ENCODE peak calls at places on chromosome 1, in seven cellular contexts. J is IMR-90, L is adrenal gland, B is right lobe of liver, Y is heart left ventricle, Z is uterus, F is tibial nerve. Q is an unnamed sample.

GRCh38 chr1:185670187-185670627 is 64.0 kb upstream of the HMCN1 start:
- DNase-seq in J (peak), F (peak), B (no peak), Z (no peak), Y (peak), L (peak), Q (no peak)

GRCh38 chr1:36708587-36708986 is 225.9 kb upstream of the CSF3R start:
- DNase-seq in B (no peak), L (no peak), Z (no peak), J (no peak), Y (no peak), F (no peak), Q (no peak)

GRCh38 chr1:158520021-158520420 is 34.2 kb downstream of the OR6Y1 start:
- DNase-seq in B (no peak), Y (no peak), F (no peak), L (no peak), J (no peak), Z (no peak), Q (no peak)

GRCh38 chr1:5430136-5430535 is 562.1 kb downstream of the NPHP4 start:
- DNase-seq in B (no peak), L (no peak), J (no peak), Y (no peak), F (no peak), Z (no peak), Q (no peak)

GRCh38 chr1:244349103-244349531 is 102.6 kb downstream of the ADSS2 start:
- DNase-seq in Z (peak), Y (no peak), B (no peak), F (no peak), L (peak), J (peak), Q (no peak)

GRCh38 chr1:56541408-56541807 is 38.0 kb downstream of the PLPP3 start:
- DNase-seq in Y (no peak), J (no peak), L (no peak), Z (no peak), B (no peak), F (no peak), Q (no peak)

GRCh38 chr1:112114540-112114939 is 125.1 kb upstream of the KCND3 start:
- DNase-seq in B (no peak), Y (no peak), L (no peak), J (no peak), Z (no peak), F (no peak), Q (no peak)

GRCh38 chr1:173870252-173871075 is 2.3 kb downstream of the ZBTB37 start:
- DNase-seq in J (no peak), Y (no peak), L (peak), F (no peak), B (no peak), Z (no peak), Q (no peak)

GRCh38 chr1:196897158-196897828 is 9.4 kb downstream of the CFHR4 start:
- DNase-seq in L (no peak), J (no peak), B (peak), Y (no peak), Z (no peak), F (no peak), Q (no peak)

GRCh38 chr1:151408891-151409290 is 9.5 kb downstream of the PSMB4 start:
- DNase-seq in B (no peak), Y (no peak), F (no peak), Z (no peak), J (peak), L (no peak), Q (no peak)

GRCh38 chr1:7594002-7594713 is 176.9 kb upstream of the VAMP3 start:
- DNase-seq in Z (no peak), B (no peak), L (no peak), Y (no peak), J (no peak), F (no peak), Q (no peak)

GRCh38 chr1:64856564-64856963 is 109.8 kb downstream of the JAK1 start:
- DNase-seq in B (peak), L (no peak), J (peak), F (no peak), Z (peak), Y (no peak), Q (no peak)

GRCh38 chr1:60223370-60223652 is 149.7 kb upstream of the C1orf87 start:
- DNase-seq in Z (no peak), L (no peak), Y (no peak), F (no peak), J (no peak), B (no peak), Q (no peak)

GRCh38 chr1:162882248-162882666 is 21.3 kb upstream of the CCDC190 start:
- DNase-seq in J (no peak), Z (no peak), F (no peak), L (no peak), Y (no peak), B (no peak), Q (no peak)

GRCh38 chr1:116334015-116334547 is 39.0 kb upstream of the ATP1A1 start:
- DNase-seq in B (no peak), J (peak), L (no peak), Y (peak), Z (no peak), F (no peak), Q (no peak)

GRCh38 chr1:74197255-74197654 is 721 bp downstream of the LRRIQ3 start:
- DNase-seq in B (no peak), J (no peak), Z (no peak), L (no peak), Y (no peak), F (no peak), Q (no peak)

GRCh38 chr1:186873687-186874086 is 44.9 kb downstream of the PLA2G4A start:
- DNase-seq in Z (no peak), Y (no peak), L (no peak), F (no peak), J (no peak), B (no peak), Q (no peak)

GRCh38 chr1:201656670-201657032 is 117.7 kb downstream of the NAV1 start:
- DNase-seq in Z (no peak), B (no peak), J (peak), F (no peak), Y (no peak), L (no peak), Q (no peak)

GRCh38 chr1:234571692-234572091 is 38.3 kb downstream of the IRF2BP2 start:
- DNase-seq in Y (no peak), F (no peak), Z (no peak), B (no peak), L (no peak), J (no peak), Q (no peak)

GRCh38 chr1:62685431-62685859 is 2.7 kb downstream of the DOCK7 start:
- DNase-seq in L (no peak), B (no peak), Y (no peak), J (peak), F (no peak), Z (no peak), Q (no peak)

GRCh38 chr1:157580179-157580827 is 17.6 kb downstream of the FCRL4 start:
- DNase-seq in J (peak), F (peak), Z (no peak), Y (no peak), B (no peak), L (peak), Q (no peak)

GRCh38 chr1:225631041-225631663 is 21.8 kb downstream of the ENAH start:
- DNase-seq in J (no peak), L (no peak), F (no peak), Z (no peak), B (no peak), Y (no peak), Q (no peak)

GRCh38 chr1:197998110-197998509 is 80.9 kb downstream of the LHX9 start:
- DNase-seq in Z (no peak), J (no peak), F (no peak), B (no peak), L (no peak), Y (no peak), Q (no peak)

GRCh38 chr1:181479137-181479745 is 4.1 kb upstream of the CACNA1E start:
- DNase-seq in L (peak), Y (peak), F (peak), Z (peak), B (peak), J (peak), Q (no peak)

GRCh38 chr1:213260322-213261075 is 209.5 kb downstream of the RPS6KC1 start:
- DNase-seq in J (no peak), L (no peak), Z (no peak), B (no peak), F (no peak), Y (no peak), Q (no peak)

GRCh38 chr1:228210076-228210651 is 2.3 kb downstream of the OBSCN start:
- DNase-seq in Z (no peak), L (no peak), B (no peak), F (no peak), J (no peak), Y (no peak), Q (no peak)

GRCh38 chr1:189409774-189410173 is 1067.9 kb downstream of the BRINP3 start:
- DNase-seq in L (no peak), Z (no peak), B (no peak), Y (no peak), J (no peak), F (no peak), Q (no peak)

GRCh38 chr1:162822391-162823200 is 32.1 kb downstream of the HSD17B7 start:
- DNase-seq in Y (no peak), Z (no peak), J (no peak), F (no peak), B (peak), L (peak), Q (no peak)

GRCh38 chr1:30795026-30795425 is 37.5 kb upstream of the LAPTM5 start:
- DNase-seq in B (no peak), L (no peak), Y (no peak), F (no peak), J (no peak), Z (no peak), Q (no peak)

GRCh38 chr1:66244429-66244828 is 289.5 kb upstream of the SGIP1 start:
- DNase-seq in Y (no peak), Z (no peak), F (no peak), L (no peak), B (no peak), J (no peak), Q (no peak)

DNA sequence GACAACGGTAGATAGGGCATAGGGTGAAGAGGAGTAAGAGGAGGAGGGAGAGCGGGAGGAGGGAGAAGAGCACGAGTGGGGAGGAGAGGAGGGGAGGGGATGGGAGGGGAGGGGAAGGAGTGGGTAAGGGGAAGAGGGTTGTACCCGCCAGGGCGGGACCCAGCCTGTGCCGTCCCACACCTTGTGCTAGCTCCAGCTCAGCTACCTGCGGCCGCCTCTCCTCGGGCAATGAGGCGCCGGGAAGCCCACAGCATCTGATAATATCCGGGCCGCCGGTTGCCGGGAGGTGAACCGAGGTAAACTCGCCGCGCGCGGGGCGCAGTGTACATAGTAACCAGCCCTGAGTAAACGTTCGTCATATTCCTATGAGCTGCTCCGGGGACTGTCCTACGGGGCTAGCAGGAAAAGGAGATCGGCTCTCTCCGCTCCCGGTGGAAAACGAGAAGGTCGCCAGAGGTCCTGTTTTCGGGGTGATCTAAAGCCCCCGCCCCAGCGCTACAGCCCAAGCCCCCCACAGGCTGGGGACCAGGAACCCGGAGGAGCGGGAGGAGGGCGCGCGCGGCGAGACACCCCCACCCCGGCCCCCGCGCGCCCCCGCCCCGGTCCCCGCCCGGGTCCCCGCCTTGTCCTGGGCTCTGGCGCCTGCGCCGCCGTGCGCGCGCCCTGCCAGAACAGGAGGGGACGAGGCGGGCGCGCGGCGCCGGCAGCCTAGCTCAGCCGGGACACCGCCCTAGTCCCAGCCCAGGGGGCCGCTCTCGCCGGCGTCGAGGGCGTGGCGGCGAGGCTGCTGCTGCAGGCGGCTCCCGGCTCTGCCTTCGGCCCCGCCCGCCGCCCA is at the start of gene RCAN3:
- DNase-seq in J (peak), F (peak), Y (peak), Z (peak), B (peak), L (peak), Q (peak)
- TF ChIP-seq POLR2A in J (peak), F (no peak), Y (no peak), Z (no peak), B (peak), L (no peak), Q (peak)

GRCh38 chr1:45545553-45546310 is 4.9 kb upstream of the AKR1A1 start:
- DNase-seq in F (no peak), J (no peak), L (no peak), Z (no peak), Y (no peak), B (no peak), Q (no peak)

GRCh38 chr1:45542591-45542990 is 8.0 kb upstream of the AKR1A1 start:
- DNase-seq in B (peak), Y (no peak), F (peak), Z (no peak), J (no peak), L (peak), Q (no peak)

GRCh38 chr1:45544530-45544929 is 6.1 kb upstream of the AKR1A1 start:
- DNase-seq in L (no peak), Z (no peak), F (no peak), Y (no peak), B (no peak), J (no peak), Q (no peak)

GRCh38 chr1:45545019-45545493 is 5.6 kb upstream of the AKR1A1 start:
- DNase-seq in Y (no peak), J (no peak), F (no peak), Z (no peak), L (no peak), B (no peak), Q (no peak)

GRCh38 chr1:45543599-45544417 is 6.8 kb upstream of the AKR1A1 start:
- DNase-seq in B (peak), Z (no peak), L (peak), F (peak), Y (peak), J (no peak), Q (peak)
- TF ChIP-seq POLR2A in B (no peak), Z (no peak), L (no peak), F (no peak), Y (no peak), J (no peak), Q (no peak)

GRCh38 chr1:113901171-113901570 is 3.4 kb downstream of the AP4B1 start:
- DNase-seq in F (no peak), B (no peak), Z (no peak), L (no peak), Y (no peak), J (no peak), Q (no peak)

GRCh38 chr1:113904292-113904673 is 316 bp downstream of the AP4B1 start:
- DNase-seq in F (peak), J (no peak), Z (no peak), L (no peak), B (no peak), Y (no peak), Q (no peak)

GRCh38 chr1:113903496-113904291 is 905 bp downstream of the AP4B1 start:
- DNase-seq in F (no peak), L (no peak), J (no peak), Z (no peak), B (no peak), Y (no peak), Q (no peak)

GRCh38 chr1:113905435-113905861 is 322 bp downstream of the DCLRE1B start:
- DNase-seq in J (no peak), F (peak), B (peak), Z (no peak), Y (no peak), L (no peak), Q (no peak)

GRCh38 chr1:113904674-113905434 is at the start of the genes AP4B1 and DCLRE1B:
- DNase-seq in L (peak), J (peak), F (peak), Y (peak), Z (peak), B (peak), Q (peak)
- TF ChIP-seq POLR2A in L (peak), J (peak), F (peak), Y (peak), Z (peak), B (peak), Q (peak)

DNA sequence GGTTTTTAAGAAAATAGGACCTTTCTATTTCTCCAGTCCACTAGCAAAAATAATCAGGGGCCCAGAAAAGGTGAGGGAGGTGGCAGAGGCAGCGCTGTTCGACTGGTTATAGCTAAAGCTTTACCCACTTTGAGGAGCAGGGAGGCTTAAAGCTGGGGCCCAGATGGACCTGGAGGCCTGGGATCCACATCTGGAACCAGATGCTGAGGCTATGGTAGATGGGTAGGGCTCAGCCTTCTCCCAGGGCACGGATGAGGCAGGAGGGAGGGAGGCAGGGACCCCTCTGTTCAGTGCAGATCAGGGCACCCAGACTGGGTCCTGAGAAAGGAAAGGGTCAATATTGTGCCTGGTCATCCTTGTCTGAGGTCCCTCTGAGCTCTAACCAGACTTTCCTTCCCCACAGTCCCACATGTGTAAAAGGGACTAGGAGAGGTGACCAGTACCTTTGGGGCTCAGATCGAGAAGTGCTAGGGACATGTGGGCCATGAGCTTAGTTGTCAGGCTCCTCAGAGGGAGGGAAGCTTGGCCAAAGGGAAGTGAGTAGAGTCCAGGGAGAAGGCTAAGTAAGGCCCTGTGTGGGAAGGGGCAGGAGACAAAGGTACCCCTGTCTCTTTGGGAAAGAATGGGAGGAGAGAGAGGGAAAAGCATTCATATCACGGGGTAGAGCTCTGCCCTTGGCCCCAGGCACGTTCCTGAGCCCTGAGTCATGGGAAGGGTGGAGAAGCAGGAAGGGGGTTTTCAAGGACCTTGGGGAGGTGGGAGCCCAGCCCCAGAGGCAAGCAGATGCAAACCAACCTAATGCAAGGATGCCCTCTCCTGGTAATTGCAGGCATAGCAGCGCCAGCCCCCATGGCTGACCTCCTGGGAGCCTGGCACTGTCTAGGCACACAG is 15.4 kb downstream of the LMNA start:
- DNase-seq in J (peak), F (peak), Z (peak), B (peak), L (peak), Y (peak), Q (no peak)
- TF ChIP-seq POLR2A in J (peak), F (no peak), Z (no peak), B (peak), L (no peak), Y (peak), Q (no peak)

GRCh38 chr1:39026947-39027507 is 877 bp downstream of the NDUFS5 start:
- DNase-seq in Y (no peak), F (no peak), B (no peak), Z (no peak), L (no peak), J (no peak), Q (no peak)

GRCh38 chr1:39023140-39023539 is 3.0 kb upstream of the NDUFS5 start:
- DNase-seq in F (no peak), Y (no peak), Z (no peak), J (no peak), B (no peak), L (no peak), Q (no peak)

GRCh38 chr1:39021431-39021830 is 4.7 kb upstream of the NDUFS5 start:
- DNase-seq in J (no peak), Y (no peak), L (no peak), B (no peak), F (no peak), Z (no peak), Q (no peak)

GRCh38 chr1:39026051-39026946 is at the start of gene NDUFS5:
- DNase-seq in Z (peak), J (peak), L (peak), B (peak), F (peak), Y (peak), Q (peak)
- TF ChIP-seq POLR2A in Z (peak), J (peak), L (peak), B (peak), F (peak), Y (peak), Q (no peak)

GRCh38 chr1:47334765-47335435 is 1.3 kb downstream of the CMPK1 start:
- DNase-seq in Y (no peak), Z (no peak), L (no peak), B (no peak), F (no peak), J (peak), Q (no peak)
- TF ChIP-seq POLR2A in Y (no peak), Z (no peak), L (no peak), B (peak), F (no peak), J (no peak), Q (no peak)

Q was measured in esophagus squamous epithelium.